ENCODE peak calls at places on chromosomes 11 and 22, in four cellular contexts. C is endodermal cell, F is bronchial epithelial cell, U is stomach. D is an unnamed sample.

GRCh38 chr11:78451371-78452150 is 33.9 kb upstream of the GAB2 start:
- DNase-seq in U (no peak), F (no peak), C (no peak), D (no peak)

GRCh38 chr11:66181632-66182345 is 86.7 kb upstream of the RAB1B start:
- DNase-seq in C (no peak), F (peak), U (no peak), D (peak)

GRCh38 chr11:71580057-71581003 is 2.3 kb downstream of the KRTAP5-11 start:
- DNase-seq in U (peak), F (peak), C (peak), D (peak)

GRCh38 chr11:123822022-123822421 is 15.9 kb upstream of the OR6M1 start:
- DNase-seq in U (no peak), C (no peak), F (no peak), D (no peak)

GRCh38 chr22:44172370-44173108 is 8.2 kb upstream of the PARVG start:
- DNase-seq in C (no peak), U (peak), F (no peak), D (no peak)

GRCh38 chr11:43674566-43674965 is 6.0 kb upstream of the HSD17B12 start:
- DNase-seq in F (no peak), U (no peak), C (no peak), D (no peak)

GRCh38 chr11:1228921-1229451 is 6.1 kb downstream of the MUC5B start:
- DNase-seq in C (peak), F (no peak), U (no peak), D (no peak)

GRCh38 chr11:74783241-74783871 is 34.7 kb downstream of the RNF169 start:
- DNase-seq in U (no peak), F (peak), C (no peak), D (no peak)

GRCh38 chr11:124801014-124801413 is 808 bp upstream of the MSANTD2 start:
- DNase-seq in C (no peak), F (peak), U (no peak), D (no peak)

GRCh38 chr11:100674212-100674611 is 12.9 kb upstream of the ARHGAP42 start:
- DNase-seq in F (no peak), U (no peak), C (no peak), D (no peak)

GRCh38 chr11:123083623-123084029 is 21.7 kb upstream of the HSPA8 start:
- DNase-seq in F (peak), U (peak), C (no peak), D (peak)

GRCh38 chr11:76744186-76745058 is 38.7 kb upstream of the TSKU start:
- DNase-seq in F (no peak), C (no peak), U (no peak), D (no peak)

GRCh38 chr11:133386262-133386661 is 146.0 kb downstream of the OPCML start:
- DNase-seq in F (no peak), C (no peak), U (no peak), D (no peak)

GRCh38 chr11:25793637-25794036 is 538.3 kb upstream of the ANO3 start:
- DNase-seq in F (no peak), U (no peak), C (no peak), D (no peak)

GRCh38 chr11:47433991-47434786 is 8.0 kb upstream of the PSMC3 start:
- DNase-seq in U (no peak), C (no peak), F (no peak), D (peak)

GRCh38 chr11:95671768-95672167 is 117.8 kb downstream of the FAM76B start:
- DNase-seq in U (no peak), C (no peak), F (no peak), D (peak)

GRCh38 chr11:102614485-102614884 is 10.6 kb downstream of the MMP20 start:
- DNase-seq in U (no peak), F (no peak), C (no peak), D (no peak)

GRCh38 chr11:13277719-13278619 is at the start of gene BMAL1:
- DNase-seq in C (peak), U (peak), F (no peak), D (no peak)

GRCh38 chr11:6297831-6298230 is 22.5 kb downstream of the CAVIN3 start:
- DNase-seq in F (peak), U (no peak), C (no peak), D (no peak)

GRCh38 chr11:20355221-20356219 is 8.0 kb upstream of the HTATIP2 start:
- DNase-seq in F (peak), U (peak), C (peak), D (no peak)

GRCh38 chr22:46501701-46502100 is 35.7 kb downstream of the CELSR1 start:
- DNase-seq in C (no peak), U (no peak), F (peak), D (peak)

DNA sequence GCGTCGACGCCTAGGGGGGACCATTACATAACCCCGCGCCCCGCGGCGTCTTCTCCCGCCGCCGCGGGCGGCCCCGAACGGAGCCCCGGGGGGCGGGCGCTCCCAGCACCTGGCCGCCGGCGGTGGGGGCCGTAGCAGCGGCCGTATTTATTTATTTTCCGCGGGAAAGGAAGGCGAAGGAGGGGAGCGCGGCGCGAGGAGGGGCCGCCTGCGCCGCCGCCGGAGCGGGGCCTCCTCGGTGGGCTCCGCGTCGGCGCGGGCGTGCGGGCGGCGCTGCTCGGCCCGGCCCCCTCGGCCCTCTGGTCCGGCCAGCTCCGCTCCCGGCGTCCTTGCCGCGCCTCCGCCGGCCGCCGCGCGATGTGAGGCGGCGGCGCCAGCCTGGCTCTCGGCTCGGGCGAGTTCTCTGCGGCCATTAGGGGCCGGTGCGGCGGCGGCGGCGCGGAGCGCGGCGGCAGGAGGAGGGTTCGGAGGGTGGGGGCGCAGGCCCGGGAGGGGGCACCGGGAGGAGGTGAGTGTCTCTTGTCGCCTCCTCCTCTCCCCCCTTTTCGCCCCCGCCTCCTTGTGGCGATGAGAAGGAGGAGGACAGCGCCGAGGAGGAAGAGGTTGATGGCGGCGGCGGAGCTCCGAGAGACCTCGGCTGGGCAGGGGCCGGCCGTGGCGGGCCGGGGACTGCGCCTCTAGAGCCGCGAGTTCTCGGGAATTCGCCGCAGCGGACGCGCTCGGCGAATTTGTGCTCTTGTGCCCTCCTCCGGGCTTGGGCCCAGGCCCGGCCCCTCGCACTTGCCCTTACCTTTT is at the start of gene EP300:
- DNase-seq in F (peak), C (peak), U (peak), D (peak)
- TF ChIP-seq CTCF in F (peak), C (peak), U (no peak), D (peak)

GRCh38 chr22:27084130-27084529 is 426.7 kb downstream of the MIAT start:
- DNase-seq in F (no peak), U (no peak), C (no peak), D (no peak)
- TF ChIP-seq CTCF in F (no peak), U (no peak), C (no peak), D (no peak)

GRCh38 chr11:3016861-3017260 is 24.7 kb upstream of the NAP1L4 start:
- DNase-seq in F (no peak), C (no peak), U (no peak), D (no peak)

GRCh38 chr11:3022300-3022967 is 30.3 kb upstream of the NAP1L4 start:
- DNase-seq in U (no peak), C (no peak), F (peak), D (peak)

GRCh38 chr11:3020011-3020410 is 27.9 kb upstream of the NAP1L4 start:
- DNase-seq in U (no peak), C (no peak), F (no peak), D (no peak)

GRCh38 chr11:3022982-3023381 is 30.9 kb upstream of the NAP1L4 start:
- DNase-seq in U (no peak), F (peak), C (no peak), D (peak)

DNA sequence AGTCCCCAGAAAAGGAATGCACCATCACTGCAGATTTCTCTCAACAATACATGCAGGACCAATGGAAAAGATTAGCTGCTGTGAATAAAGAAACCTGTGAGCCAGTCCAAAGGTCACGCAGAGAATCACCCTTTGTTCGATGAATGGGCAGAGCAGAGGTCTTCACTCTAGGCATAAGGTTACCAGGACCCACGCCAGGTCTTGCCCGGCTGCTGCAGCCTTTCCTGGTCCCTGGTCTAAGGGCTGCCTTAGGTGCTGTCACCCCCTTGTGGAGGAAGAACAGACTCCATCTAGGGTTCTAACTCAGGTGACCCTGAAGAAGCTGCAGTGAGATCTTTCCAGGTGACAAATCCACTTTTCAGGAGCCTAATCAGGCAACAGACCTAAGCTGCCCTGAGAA is 29.0 kb upstream of the NAP1L4 start:
- DNase-seq in C (peak), U (peak), F (peak), D (no peak)
- TF ChIP-seq CTCF in C (peak), U (peak), F (peak), D (peak)

GRCh38 chr11:131408011-131408640 is 37.7 kb downstream of the NTM start:
- DNase-seq in F (peak), U (peak), C (peak), D (no peak)
- TF ChIP-seq CTCF in F (peak), U (peak), C (peak), D (peak)

DNA sequence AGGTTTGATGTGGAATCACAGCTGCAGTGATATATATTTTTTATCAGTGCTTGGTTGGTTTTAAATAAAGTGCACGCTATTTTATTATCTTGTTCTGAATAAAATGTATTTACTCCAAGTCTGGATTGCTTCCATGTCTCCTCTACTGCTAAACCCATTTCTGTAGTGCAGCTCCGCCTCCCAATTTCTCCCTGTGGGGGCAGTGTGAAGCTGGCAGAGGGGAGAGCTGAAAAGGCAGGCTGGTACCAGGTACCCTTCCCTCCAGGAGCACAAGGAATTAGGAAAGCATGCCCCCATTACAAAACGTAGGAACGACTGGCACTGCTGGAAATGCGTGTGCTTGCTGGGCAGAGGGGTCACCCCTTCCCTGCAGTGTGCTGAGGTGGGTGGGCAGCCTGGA is 934 bp upstream of the TMEM132A start:
- DNase-seq in C (no peak), U (no peak), F (no peak), D (no peak)
- TF ChIP-seq CTCF in C (no peak), U (no peak), F (no peak), D (no peak)

DNA sequence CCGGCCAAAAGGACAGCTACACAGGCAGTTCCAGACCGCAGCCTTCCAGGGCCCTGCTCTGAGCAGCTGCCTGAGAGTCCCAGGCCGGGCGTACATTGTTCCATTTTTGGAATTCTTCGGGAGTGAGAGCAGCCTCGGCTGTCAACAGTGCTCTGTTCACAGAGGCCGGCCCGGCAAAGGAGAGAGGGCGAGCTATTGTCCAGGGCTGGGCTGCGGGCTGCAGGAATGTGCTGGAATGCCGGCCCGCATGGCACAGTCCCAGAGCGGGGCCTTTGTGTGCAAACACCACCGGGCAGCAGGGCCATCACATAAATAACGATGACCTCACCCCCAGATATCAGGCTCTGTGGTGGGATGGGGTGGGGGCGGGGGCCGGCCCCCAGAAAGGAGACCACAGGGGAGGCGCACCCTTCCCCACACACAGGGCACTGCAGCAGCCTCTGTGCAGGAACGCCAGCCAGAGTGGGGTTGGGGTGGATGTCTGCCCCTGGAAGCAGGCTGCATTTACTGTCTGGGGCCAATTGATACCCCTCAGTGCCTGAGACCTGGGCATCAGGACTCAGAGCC is 15.8 kb downstream of the LINC01488 start:
- DNase-seq in F (peak), U (peak), C (no peak), D (peak)
- TF ChIP-seq CTCF in F (no peak), U (no peak), C (no peak), D (no peak)

DNA sequence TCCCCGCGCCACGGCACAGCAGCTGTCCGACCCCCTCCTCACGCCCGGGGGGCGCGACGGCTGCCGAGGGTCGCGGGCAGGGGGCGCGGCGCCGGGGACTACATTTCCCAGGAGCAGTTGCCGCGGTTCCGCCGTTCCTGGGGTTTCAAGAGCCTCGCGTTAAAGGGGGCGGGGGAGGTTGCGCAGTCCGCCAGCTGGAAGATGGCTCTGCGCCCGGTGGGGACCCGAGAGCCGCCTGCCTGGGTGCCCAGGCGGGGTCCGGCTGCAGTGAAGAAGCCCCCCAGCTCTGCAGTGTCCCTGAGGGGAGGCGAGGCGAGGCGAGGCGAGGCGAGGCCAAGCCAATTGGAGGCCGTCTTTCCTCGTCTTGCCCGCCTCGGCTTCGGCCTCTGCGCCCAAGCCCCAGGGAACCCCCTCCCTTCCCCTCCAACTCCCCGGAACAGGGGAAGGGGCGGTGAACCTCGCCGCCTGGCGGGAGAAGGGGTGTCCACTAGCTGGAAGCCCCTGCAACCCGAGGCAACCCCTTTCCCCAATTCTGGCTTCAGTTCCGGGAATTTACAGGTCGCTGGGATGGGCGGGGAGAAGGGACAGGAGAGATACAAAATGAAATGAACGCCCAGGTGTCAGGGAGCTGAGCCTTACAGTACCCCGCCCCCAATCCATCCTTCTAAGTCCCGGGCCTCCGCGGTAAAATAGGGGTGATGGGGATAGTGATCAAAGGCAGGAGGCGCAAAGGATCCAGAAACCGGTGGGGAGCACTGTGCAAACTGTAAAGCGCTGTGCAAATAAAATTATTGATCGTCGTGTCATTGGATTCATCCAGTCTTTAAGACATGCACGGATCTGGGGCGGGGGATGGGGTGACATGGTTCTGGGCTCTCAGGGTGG is 5.2 kb upstream of the GCAT start:
- DNase-seq in C (peak), F (no peak), U (peak), D (no peak)
- TF ChIP-seq CTCF in C (peak), F (no peak), U (no peak), D (no peak)

DNA sequence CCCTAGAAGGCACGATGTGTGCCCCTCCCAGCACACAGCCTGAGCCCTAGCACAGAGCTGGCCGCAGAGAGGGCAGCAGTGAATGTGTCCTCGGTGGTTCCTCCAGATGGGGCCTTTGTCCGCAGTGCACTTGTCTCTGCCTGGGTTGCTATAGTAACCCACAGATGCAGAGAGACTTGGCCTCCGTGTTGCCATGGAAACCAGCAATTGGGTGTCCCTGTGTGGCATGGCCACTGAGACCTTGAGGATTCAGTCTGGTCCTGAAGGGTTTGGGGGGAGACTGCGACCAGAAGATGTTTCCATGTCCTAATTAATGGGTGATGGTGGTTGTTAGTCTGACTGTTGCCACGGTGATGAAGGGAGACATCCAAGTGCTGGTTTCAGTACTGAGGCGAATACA is 42.6 kb upstream of the TUB start:
- DNase-seq in C (no peak), U (no peak), F (no peak), D (no peak)
- TF ChIP-seq CTCF in C (no peak), U (no peak), F (no peak), D (no peak)

DNA sequence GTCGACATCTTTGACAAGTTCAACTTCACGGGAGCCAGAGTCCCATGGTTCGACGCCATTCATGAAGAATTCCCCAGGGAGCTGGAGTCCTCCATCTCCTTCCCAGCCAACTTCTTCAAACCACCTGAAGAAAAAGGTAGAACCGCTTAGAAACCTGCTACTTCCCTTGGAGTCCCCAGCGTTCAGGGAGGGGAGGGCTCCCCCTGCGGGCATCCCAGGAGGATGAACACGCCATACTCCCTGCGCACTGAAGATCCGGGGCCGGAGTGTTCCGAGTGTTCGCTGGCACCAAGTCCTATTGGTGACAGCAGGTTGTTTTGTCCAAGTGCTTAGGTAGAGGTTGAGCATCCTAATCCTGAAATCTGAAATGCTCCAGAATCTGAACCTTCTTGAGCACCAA is 51.7 kb upstream of the PRODH start:
- DNase-seq in F (peak), U (no peak), C (peak), D (no peak)
- TF ChIP-seq CTCF in F (peak), U (no peak), C (peak), D (peak)

D was measured in AG09319.